ENCODE peak calls at places on chromosomes 2 and 18, in four cellular contexts. F is NB4; B is GM06990; G is stimulated activated naive CD4-positive, alpha-beta T cell. P is an unnamed sample.
A peak's percentile ranks its signal among the peaks of the same experiment; 100 is the strongest.

GRCh38 chr2:216596234-216596985 is 36.8 kb upstream of the IGFBP2 start:
- DNase-seq in G (no peak), F (no peak), B (no peak), P (no peak)

GRCh38 chr2:47751856-47752414 is 31.0 kb upstream of the MSH6 start:
- DNase-seq in B (peak; percentile 30), G (no peak), F (peak; percentile 32), P (no peak)

GRCh38 chr18:52620926-52621439 is 281.0 kb downstream of the DCC start:
- DNase-seq in F (no peak), B (no peak), G (no peak), P (no peak)

GRCh38 chr2:190469770-190470169 is 61.6 kb downstream of the MFSD6 start:
- DNase-seq in B (no peak), F (no peak), G (no peak), P (peak; percentile 39)

GRCh38 chr2:43484323-43484930 is 111.4 kb downstream of the THADA start:
- DNase-seq in B (peak; percentile 26), F (peak; percentile 87), G (no peak), P (peak; percentile 87)

GRCh38 chr2:159574246-159574645 is 42.1 kb downstream of the BAZ2B start:
- DNase-seq in F (peak; percentile 73), B (no peak), G (no peak), P (no peak)

GRCh38 chr2:96264086-96264485 is 1.7 kb downstream of the TMEM127 start:
- DNase-seq in G (no peak), B (no peak), F (no peak), P (no peak)

GRCh38 chr2:56183643-56184499 is at the start of gene CCDC85A:
- DNase-seq in F (peak; percentile 72), B (peak; percentile 83), G (no peak), P (peak; percentile 90)

GRCh38 chr18:54223568-54224241 is 764 bp downstream of the MBD2 start:
- DNase-seq in F (peak; percentile 63), G (peak; percentile 19), B (peak; percentile 69), P (peak; percentile 76)

GRCh38 chr2:125596612-125597011 is 1059.3 kb upstream of the GYPC start:
- DNase-seq in F (no peak), B (no peak), G (no peak), P (no peak)

GRCh38 chr18:74250131-74250530 is 41.6 kb downstream of the CYB5A start:
- DNase-seq in B (no peak), F (no peak), G (no peak), P (no peak)

GRCh38 chr2:28359222-28360065 is 33.2 kb upstream of the FOSL2 start:
- DNase-seq in B (peak; percentile 66), G (peak; percentile 53), F (peak; percentile 98), P (peak; percentile 64)

GRCh38 chr2:172921538-172922236 is 154.0 kb upstream of the MAP3K20 start:
- DNase-seq in F (no peak), G (no peak), B (no peak), P (no peak)

GRCh38 chr18:57142361-57142760 is 4.5 kb upstream of the BOD1L2 start:
- DNase-seq in B (no peak), F (no peak), G (no peak), P (no peak)

GRCh38 chr18:24039666-24040065 is 25.1 kb downstream of the TTC39C start:
- DNase-seq in F (peak; percentile 72), B (no peak), G (no peak), P (no peak)

P was measured in myocyte.